ENCODE peak calls at places on chromosome 7, in five cellular contexts. K, Q, N, P and T are unnamed samples.

GRCh38 chr7:122528879-122529481 is 169.9 kb downstream of the RNF133 start:
- DNase-seq in K (peak; percentile 48), Q (no peak), N (peak; percentile 37), P (no peak), T (peak; percentile 39)

GRCh38 chr7:30365626-30366025 is 81.2 kb downstream of the ZNRF2 start:
- DNase-seq in K (no peak), Q (no peak), N (no peak), P (no peak), T (no peak)

GRCh38 chr7:5692845-5693278 is 88.6 kb downstream of the RNF216 start:
- DNase-seq in K (peak; percentile 83), Q (no peak), N (peak; percentile 82), P (no peak), T (no peak)

GRCh38 chr7:151351027-151351426 is 9.4 kb downstream of the NUB1 start:
- DNase-seq in K (no peak), Q (peak; percentile 54), N (no peak), P (no peak), T (no peak)

GRCh38 chr7:105690286-105690915 is 109.1 kb upstream of the EFCAB10 start:
- DNase-seq in K (peak; percentile 17), Q (peak; percentile 62), N (no peak), P (no peak), T (no peak)

GRCh38 chr7:120996333-120996982 is 7.9 kb downstream of the CPED1 start:
- DNase-seq in K (peak; percentile 91), Q (no peak), N (peak; percentile 91), P (no peak), T (no peak)

GRCh38 chr7:52726986-52727385 is 308.4 kb upstream of the POM121L12 start:
- DNase-seq in K (peak; percentile 63), Q (no peak), N (no peak), P (no peak), T (no peak)

GRCh38 chr7:1369856-1370657 is 89.2 kb downstream of the MICALL2 start:
- DNase-seq in K (no peak), Q (no peak), N (no peak), P (no peak), T (no peak)

GRCh38 chr7:131284702-131285419 is 42.8 kb upstream of the MKLN1 start:
- DNase-seq in K (peak; percentile 8), Q (peak; percentile 32), N (no peak), P (no peak), T (peak; percentile 24)

GRCh38 chr7:26696161-26696560 is 168.2 kb downstream of the SKAP2 start:
- DNase-seq in K (no peak), Q (no peak), N (no peak), P (no peak), T (no peak)

GRCh38 chr7:83365746-83366145 is 203.1 kb upstream of the PCLO start:
- DNase-seq in K (peak; percentile 18), Q (no peak), N (no peak), P (no peak), T (no peak)

GRCh38 chr7:23468721-23469149 is 1.6 kb downstream of the IGF2BP3 start:
- DNase-seq in K (no peak), Q (no peak), N (no peak), P (no peak), T (no peak)

GRCh38 chr7:107024906-107025305 is 19.6 kb upstream of the PRKAR2B start:
- DNase-seq in K (no peak), Q (no peak), N (no peak), P (no peak), T (no peak)

GRCh38 chr7:134046594-134047128 is 80.5 kb upstream of the LRGUK start:
- DNase-seq in K (no peak), Q (peak; percentile 33), N (no peak), P (no peak), T (no peak)

GRCh38 chr7:157693521-157694388 is 357.0 kb downstream of the DNAJB6 start:
- DNase-seq in K (no peak), Q (peak; percentile 67), N (no peak), P (no peak), T (peak; percentile 63)

GRCh38 chr7:106538638-106539037 is 122.3 kb downstream of the CCDC71L start:
- DNase-seq in K (no peak), Q (no peak), N (peak; percentile 13), P (no peak), T (no peak)

GRCh38 chr7:2643386-2644229 is 11.8 kb downstream of the TTYH3 start:
- DNase-seq in K (no peak), Q (peak; percentile 66), N (no peak), P (no peak), T (no peak)

GRCh38 chr7:139776486-139777303 is 1.1 kb downstream of the HIPK2 start:
- DNase-seq in K (peak; percentile 69), Q (no peak), N (peak; percentile 54), P (no peak), T (peak; percentile 26)

GRCh38 chr7:139774376-139774775 is 3.4 kb downstream of the HIPK2 start:
- DNase-seq in K (peak; percentile 73), Q (no peak), N (peak; percentile 90), P (no peak), T (no peak)

GRCh38 chr7:139777304-139777890 is 401 bp downstream of the HIPK2 start:
- DNase-seq in K (no peak), Q (no peak), N (no peak), P (no peak), T (peak; percentile 39)

GRCh38 chr7:139775829-139776266 is 1.9 kb downstream of the HIPK2 start:
- DNase-seq in K (peak; percentile 89), Q (no peak), N (peak; percentile 85), P (no peak), T (no peak)

DNA sequence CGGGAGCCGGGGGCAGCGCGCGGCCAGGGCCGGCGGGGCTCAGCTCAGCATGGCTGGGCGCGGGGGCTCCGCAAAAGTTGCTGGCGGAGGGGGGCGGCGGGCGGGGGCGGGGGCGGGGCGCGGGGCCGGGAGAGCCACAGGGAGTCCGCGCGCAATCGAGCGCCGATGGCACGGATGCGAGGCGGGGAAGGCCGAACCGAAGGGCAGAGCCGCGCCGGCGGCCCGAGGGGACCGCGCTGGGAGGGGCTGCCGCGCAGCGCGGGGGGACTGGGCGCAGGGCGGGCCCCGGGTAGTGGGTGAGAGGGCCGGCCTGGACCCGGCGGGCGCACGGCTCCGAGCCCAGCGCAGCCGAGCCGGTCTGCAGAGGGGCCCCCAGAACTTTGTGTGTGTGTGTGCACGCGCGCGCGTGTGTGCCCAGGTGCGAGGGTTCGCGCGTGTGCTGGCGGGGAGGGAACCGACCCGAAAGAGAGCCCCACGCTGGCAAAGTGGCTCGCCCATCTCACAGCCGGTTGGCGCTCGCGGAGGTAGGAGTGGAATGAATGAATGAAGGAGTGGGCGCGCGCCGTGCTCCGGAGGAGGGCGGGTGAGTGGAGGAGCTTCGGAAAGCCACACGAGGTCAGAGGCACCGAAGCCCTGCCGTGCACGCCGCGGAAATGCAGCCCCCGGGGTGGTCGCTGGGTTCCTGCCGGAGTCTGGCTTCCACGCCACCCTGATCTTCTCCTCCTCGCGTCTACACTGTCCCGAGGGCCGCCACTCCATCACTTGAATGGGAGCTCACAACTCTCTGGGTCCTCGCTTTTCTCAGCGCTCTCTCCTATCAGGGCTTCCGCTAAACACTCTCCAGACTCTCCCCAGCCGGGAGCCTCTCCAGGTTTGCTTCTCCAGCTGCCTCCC is at the start of gene HIPK2:
- DNase-seq in K (peak; percentile 79), Q (peak; percentile 65), N (peak; percentile 73), P (no peak), T (peak; percentile 80)
- H3K4ac ChIP-seq in K (peak within 1 kb of the TSS; percentile 80), Q (no peak within 1 kb of the TSS), N (peak within 1 kb of the TSS; percentile 94), P (no peak within 1 kb of the TSS), T (no peak within 1 kb of the TSS)

GRCh38 chr7:90622670-90623069 is 26.5 kb downstream of the CDK14 start:
- DNase-seq in K (no peak), Q (no peak), N (no peak), P (no peak), T (no peak)

GRCh38 chr7:90624128-90624980 is 28.2 kb downstream of the CDK14 start:
- DNase-seq in K (peak; percentile 58), Q (no peak), N (peak; percentile 36), P (no peak), T (no peak)

GRCh38 chr7:90625051-90625450 is 28.9 kb downstream of the CDK14 start:
- DNase-seq in K (peak; percentile 37), Q (no peak), N (peak; percentile 6), P (no peak), T (no peak)

GRCh38 chr7:90625562-90625961 is 29.4 kb downstream of the CDK14 start:
- DNase-seq in K (peak; percentile 69), Q (no peak), N (peak; percentile 42), P (peak; percentile 36), T (peak; percentile 46)

GRCh38 chr7:90626011-90626410 is 29.9 kb downstream of the CDK14 start:
- DNase-seq in K (peak; percentile 71), Q (no peak), N (peak; percentile 82), P (no peak), T (no peak)
- H2BK15ac ChIP-seq in K (no peak overlapping the region), Q (no peak overlapping the region), N (no peak overlapping the region), P (no peak overlapping the region), T (no peak overlapping the region)

DNA sequence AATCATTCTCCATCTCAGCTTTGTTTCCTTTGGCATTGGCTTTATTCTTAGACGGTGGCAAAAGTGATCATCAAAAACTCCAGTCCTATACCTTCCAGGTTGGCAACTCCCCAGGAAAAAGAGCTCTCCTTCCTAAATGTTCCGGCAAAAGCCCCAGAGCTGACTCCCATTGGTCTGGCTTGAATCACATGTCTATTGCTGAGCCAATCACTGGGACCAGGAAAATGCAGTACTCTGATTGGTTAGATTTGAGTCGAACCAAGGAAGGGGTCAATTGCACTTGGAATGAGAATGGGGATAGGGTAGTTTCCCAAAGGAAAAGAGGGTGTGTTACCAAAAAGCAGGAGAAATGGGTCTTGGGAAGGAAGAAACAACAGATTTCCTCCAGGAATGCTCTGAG is 22.3 kb downstream of the LEP start:
- DNase-seq in K (no peak), Q (no peak), N (no peak), P (no peak), T (no peak)
- H2AFZ ChIP-seq in K (no peak overlapping the region), Q (no peak overlapping the region), N (no peak overlapping the region), P (no peak overlapping the region), T (peak overlapping the region; percentile 72)

DNA sequence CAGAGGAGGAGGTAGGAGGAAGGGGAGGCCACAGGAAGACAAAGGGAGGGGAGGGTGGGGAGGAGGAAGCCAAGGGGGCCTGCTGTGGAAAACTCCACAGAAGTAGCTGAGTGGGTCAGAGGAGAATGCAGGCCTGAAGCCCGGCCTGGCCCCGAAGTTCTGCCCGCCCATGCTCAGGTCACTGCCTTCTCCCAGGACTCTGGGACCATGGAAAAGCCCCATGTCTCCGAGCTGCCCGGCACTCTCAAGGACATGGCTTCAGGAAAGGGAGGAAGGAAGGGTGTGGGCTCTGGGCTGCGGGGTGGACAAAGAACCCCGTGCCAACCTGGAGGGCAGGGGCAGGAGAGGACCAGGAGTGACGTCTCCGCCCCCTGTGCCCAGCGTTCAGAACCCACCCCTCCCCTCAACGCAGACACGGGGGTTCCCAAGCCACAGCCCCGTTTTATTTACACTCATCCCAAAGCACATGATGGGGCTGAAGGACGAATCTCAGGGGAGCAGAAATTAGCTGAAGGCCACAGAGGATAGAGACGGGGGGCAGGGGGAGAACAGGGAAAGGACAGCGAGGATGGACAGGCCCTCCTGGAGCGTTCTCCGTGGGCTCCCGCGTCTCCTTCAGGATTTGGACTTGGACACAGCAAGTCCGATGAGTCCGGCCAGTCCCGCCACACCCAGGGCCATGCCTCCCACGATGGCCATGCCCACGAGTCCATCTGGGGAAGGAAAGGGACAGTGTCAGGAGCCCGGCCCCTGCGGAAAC is 1.8 kb upstream of the CLDN15 start:
- DNase-seq in K (no peak), Q (no peak), N (no peak), P (no peak), T (no peak)
- H3K4ac ChIP-seq in K (no peak overlapping the region), Q (no peak overlapping the region), N (no peak overlapping the region), P (no peak overlapping the region), T (no peak overlapping the region)

GRCh38 chr7:152989889-152990380 is 230.4 kb downstream of the ACTR3B start:
- DNase-seq in K (no peak), Q (peak; percentile 64), N (peak; percentile 3), P (no peak), T (peak; percentile 54)
- H2BK15ac ChIP-seq in K (no peak overlapping the region), Q (no peak overlapping the region), N (no peak overlapping the region), P (no peak overlapping the region), T (no peak overlapping the region)